ENCODE peak calls at places on chromosomes 5 and 9, in seven cellular contexts. M is mammary epithelial cell; X is NCI-H1105; J is T-helper 9 cell; A is stimulated activated CD8-positive, alpha-beta memory T cell treated with anti-CD3 and anti-CD28 coated beads, Interleukin-7, amount 100 ng/mL, for 24 hours; P is uterus; S is cardiac fibroblast. W is an unnamed sample.

GRCh38 chr5:77353251-77353650 is 138.9 kb downstream of the WDR41 start:
- DNase-seq in M (no peak), J (no peak), P (no peak), A (no peak), X (no peak), S (no peak), W (no peak)

GRCh38 chr5:7850533-7851239 is at the start of gene CFAP90:
- DNase-seq in S (peak), P (peak), A (no peak), M (no peak), X (no peak), J (peak), W (peak)

GRCh38 chr9:970310-971002 is 6.0 kb upstream of the DMRT3 start:
- DNase-seq in J (no peak), P (no peak), S (no peak), A (no peak), M (no peak), X (no peak), W (no peak)

GRCh38 chr5:3155717-3156116 is 404.2 kb upstream of the IRX2 start:
- DNase-seq in S (no peak), M (no peak), A (no peak), X (no peak), J (no peak), P (no peak), W (no peak)

GRCh38 chr9:36840895-36841536 is 193.1 kb downstream of the PAX5 start:
- DNase-seq in J (no peak), A (no peak), S (no peak), X (no peak), M (no peak), P (no peak), W (no peak)

GRCh38 chr5:139640432-139641115 is 7.6 kb upstream of the CXXC5 start:
- DNase-seq in M (no peak), X (no peak), P (no peak), S (no peak), J (no peak), A (no peak), W (no peak)

GRCh38 chr9:123723135-123723875 is 206.6 kb downstream of the DENND1A start:
- DNase-seq in J (no peak), A (no peak), S (no peak), X (no peak), M (no peak), P (no peak), W (no peak)

GRCh38 chr5:179316111-179316551 is 29.1 kb downstream of the ADAMTS2 start:
- DNase-seq in P (no peak), J (no peak), S (no peak), M (no peak), X (no peak), A (no peak), W (no peak)

GRCh38 chr5:116216246-116216645 is 131.4 kb downstream of the COMMD10 start:
- DNase-seq in M (no peak), J (no peak), P (no peak), X (no peak), S (peak), A (no peak), W (no peak)

GRCh38 chr9:132541966-132542830 is 40.2 kb upstream of the BARHL1 start:
- DNase-seq in P (no peak), X (no peak), J (no peak), S (no peak), M (no peak), A (no peak), W (no peak)

W was measured in effector CD4-positive, alpha-beta T cell.